ENCODE peak calls at places on chromosome 2, in eight cellular contexts. C, K, N, B, V, R, S and A are unnamed samples.

GRCh38 chr2:119440501-119440870 is 8.8 kb downstream of the TMEM37 start:
- DNase-seq in S (no peak), R (no peak), B (no peak), N (no peak), C (peak; percentile 15), K (no peak), V (no peak), A (no peak)

GRCh38 chr2:220504890-220505564 is 877.6 kb downstream of the SLC4A3 start:
- DNase-seq in K (no peak), C (peak; percentile 62), V (peak; percentile 50), B (no peak), S (no peak), R (peak; percentile 86), N (peak; percentile 17), A (peak; percentile 48)

GRCh38 chr2:201127128-201127521 is 11.2 kb downstream of the CFLAR start:
- DNase-seq in S (no peak), B (no peak), V (peak; percentile 19), R (no peak), C (no peak), K (no peak), N (no peak), A (no peak)

GRCh38 chr2:56448403-56448998 is 264.7 kb downstream of the CCDC85A start:
- DNase-seq in N (no peak), C (no peak), S (no peak), V (no peak), B (no peak), R (no peak), K (no peak), A (no peak)

GRCh38 chr2:100972452-100972851 is 29.6 kb upstream of the RPL31 start:
- DNase-seq in B (no peak), K (no peak), V (no peak), N (no peak), C (no peak), S (no peak), R (no peak), A (no peak)

GRCh38 chr2:95271381-95271971 is 2.8 kb upstream of the PROM2 start:
- DNase-seq in V (no peak), K (peak; percentile 27), N (no peak), R (no peak), C (peak; percentile 11), B (no peak), S (peak; percentile 17), A (no peak)

GRCh38 chr2:117406443-117406842 is 408.0 kb upstream of the DDX18 start:
- DNase-seq in C (no peak), B (no peak), S (no peak), R (no peak), N (no peak), V (no peak), K (no peak), A (no peak)

GRCh38 chr2:49042510-49042909 is 111.8 kb downstream of the FSHR start:
- DNase-seq in C (no peak), B (no peak), N (no peak), R (no peak), V (no peak), S (no peak), K (no peak), A (no peak)

GRCh38 chr2:161406316-161406715 is 9.8 kb upstream of the TBR1 start:
- DNase-seq in C (no peak), B (no peak), S (no peak), V (no peak), K (no peak), R (no peak), N (no peak), A (no peak)

GRCh38 chr2:157061799-157062198 is 195.7 kb upstream of the GALNT5 start:
- DNase-seq in N (no peak), K (no peak), S (no peak), R (no peak), C (no peak), B (no peak), V (no peak), A (no peak)

GRCh38 chr2:144448389-144449027 is 71.4 kb downstream of the ZEB2 start:
- DNase-seq in N (no peak), S (no peak), C (no peak), K (no peak), R (no peak), B (no peak), V (no peak), A (no peak)

GRCh38 chr2:240465765-240466578 is 30.5 kb downstream of the GPC1 start:
- DNase-seq in V (no peak), R (no peak), C (peak; percentile 20), S (no peak), B (no peak), N (peak; percentile 14), K (peak; percentile 36), A (no peak)

GRCh38 chr2:88826399-88826798 is 134.9 kb downstream of the RPIA start:
- DNase-seq in K (no peak), N (no peak), S (no peak), V (no peak), R (no peak), B (no peak), C (no peak), A (no peak)

GRCh38 chr2:48954311-48954710 is 198.8 kb upstream of the LHCGR start:
- DNase-seq in B (no peak), C (no peak), V (no peak), K (no peak), S (no peak), N (no peak), R (no peak), A (no peak)

GRCh38 chr2:218146056-218146455 is 20.2 kb downstream of the CXCR2 start:
- DNase-seq in N (no peak), B (no peak), R (peak; percentile 14), C (no peak), K (no peak), V (no peak), S (no peak), A (no peak)

GRCh38 chr2:38466409-38466808 is 89.3 kb upstream of the ATL2 start:
- DNase-seq in R (no peak), C (no peak), S (no peak), K (no peak), V (no peak), B (no peak), N (no peak), A (no peak)

GRCh38 chr2:15653806-15654726 is 62.4 kb downstream of the DDX1 start:
- DNase-seq in N (no peak), R (no peak), S (no peak), V (no peak), C (no peak), K (no peak), B (no peak), A (no peak)

GRCh38 chr2:116319935-116320334 is 1494.6 kb upstream of the DDX18 start:
- DNase-seq in S (no peak), V (no peak), C (no peak), R (no peak), K (no peak), B (no peak), N (no peak), A (peak; percentile 22)

GRCh38 chr2:71877636-71878035 is 270.0 kb downstream of the CYP26B1 start:
- DNase-seq in R (no peak), N (no peak), C (no peak), S (no peak), K (no peak), V (no peak), B (no peak), A (no peak)

GRCh38 chr2:33042819-33043218 is 96.1 kb downstream of the LTBP1 start:
- DNase-seq in V (no peak), K (no peak), B (no peak), S (no peak), C (no peak), R (no peak), N (no peak), A (no peak)

GRCh38 chr2:33051586-33052385 is 105.0 kb downstream of the LTBP1 start:
- DNase-seq in R (peak; percentile 70), N (no peak), B (no peak), C (no peak), V (no peak), K (no peak), S (no peak), A (no peak)

GRCh38 chr2:33042226-33042625 is 95.5 kb downstream of the LTBP1 start:
- DNase-seq in V (no peak), B (no peak), S (no peak), N (no peak), C (no peak), R (no peak), K (no peak), A (no peak)

GRCh38 chr2:33047939-33048338 is 101.2 kb downstream of the LTBP1 start:
- DNase-seq in S (no peak), R (peak; percentile 33), B (no peak), N (no peak), C (no peak), V (no peak), K (no peak), A (no peak)
- H3K27ac ChIP-seq in S (no peak overlapping the region), R (no peak overlapping the region), B (no peak overlapping the region), N (no peak overlapping the region), C (no peak overlapping the region), V (no peak overlapping the region), K (no peak overlapping the region), A (no peak overlapping the region)

DNA sequence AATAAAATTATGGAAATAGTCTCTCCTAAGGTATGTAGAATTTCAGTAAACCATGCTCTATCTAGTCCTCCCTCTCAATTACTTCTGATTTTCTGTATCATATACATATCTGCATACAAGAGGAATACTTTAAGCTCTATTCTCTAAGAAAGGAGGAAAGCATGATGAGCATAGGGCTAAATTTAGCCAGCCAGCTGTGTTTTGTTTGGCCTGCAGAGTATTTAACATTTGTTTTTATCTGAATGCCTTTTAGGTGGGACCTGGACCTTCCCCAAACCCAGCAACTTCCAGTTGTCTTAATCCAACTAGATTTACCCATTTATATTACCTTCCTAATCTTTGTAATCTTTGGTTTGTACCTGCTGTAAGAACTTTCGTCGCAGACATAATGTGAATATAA is 42.2 kb upstream of the FAM117B start:
- DNase-seq in R (peak; percentile 50), B (peak; percentile 3), V (no peak), S (no peak), C (no peak), N (no peak), K (no peak), A (no peak)
- H3K27ac ChIP-seq in R (no peak overlapping the region), B (no peak overlapping the region), V (no peak overlapping the region), S (no peak overlapping the region), C (no peak overlapping the region), N (no peak overlapping the region), K (no peak overlapping the region), A (no peak overlapping the region)

DNA sequence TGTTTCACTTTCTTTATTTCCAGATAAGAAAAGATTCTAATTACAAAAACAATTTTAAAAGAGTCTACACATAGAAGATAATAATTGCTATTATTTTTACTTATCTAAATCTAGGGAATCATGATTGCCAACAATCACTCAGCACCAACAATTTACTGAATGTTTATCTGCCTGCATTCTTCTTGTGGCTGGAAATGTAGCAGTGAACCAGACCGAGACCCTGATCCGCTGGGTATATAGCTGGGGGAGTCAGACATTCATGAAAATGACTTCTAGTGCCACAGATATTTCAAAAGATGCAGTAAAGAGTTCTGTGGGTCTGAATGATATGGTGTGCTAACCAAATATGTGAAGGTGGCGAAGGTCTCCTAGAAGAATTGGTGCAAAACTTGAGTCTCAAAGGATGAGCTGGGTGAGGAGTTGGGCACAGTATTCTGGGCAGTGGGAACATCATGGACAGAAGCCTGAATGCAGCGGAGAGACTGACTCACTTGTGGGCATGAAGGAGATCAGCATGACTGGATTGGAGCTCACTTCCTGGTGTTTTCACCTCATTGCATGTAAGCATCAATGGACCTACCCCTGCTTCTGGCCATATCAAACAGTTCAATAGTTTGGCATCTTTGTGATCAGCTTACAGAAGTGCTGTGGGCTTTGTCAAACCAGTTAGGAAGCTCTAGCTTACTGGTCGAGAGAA is 26.1 kb upstream of the FN1 start:
- DNase-seq in N (no peak), C (no peak), R (peak; percentile 67), S (no peak), B (no peak), K (no peak), V (no peak), A (no peak)
- H3K27ac ChIP-seq in N (no peak overlapping the region), C (no peak overlapping the region), R (no peak overlapping the region), S (no peak overlapping the region), B (no peak overlapping the region), K (no peak overlapping the region), V (peak overlapping the region; percentile 53), A (no peak overlapping the region)

GRCh38 chr2:174614261-174614660 is 16.7 kb upstream of the WIPF1 start:
- DNase-seq in K (no peak), V (peak; percentile 92), S (no peak), R (peak; percentile 81), C (no peak), B (no peak), N (peak; percentile 14), A (no peak)
- H3K27ac ChIP-seq in K (no peak overlapping the region), V (peak overlapping the region; percentile 13), S (no peak overlapping the region), R (no peak overlapping the region), C (no peak overlapping the region), B (no peak overlapping the region), N (no peak overlapping the region), A (no peak overlapping the region)